ENCODE peak calls at places on chromosomes 12 and 14, in four cellular contexts. U, A, O and L are unnamed samples.

GRCh38 chr12:122917508-122918227 is 21.7 kb upstream of the VPS37B start:
- DNase-seq in U (no peak), A (no peak), O (no peak), L (no peak)

GRCh38 chr12:31008241-31008711 is 65.4 kb upstream of the DDX11 start:
- DNase-seq in U (no peak), A (no peak), O (no peak), L (peak)

GRCh38 chr12:94207467-94208432 is 59.4 kb downstream of the PLXNC1 start:
- DNase-seq in U (peak), A (no peak), O (no peak), L (no peak)

GRCh38 chr14:104436047-104436531 is 143.5 kb upstream of the C14orf180 start:
- DNase-seq in U (no peak), A (peak), O (peak), L (peak)

GRCh38 chr14:22554706-22555572 is 34.1 kb downstream of the DAD1 start:
- DNase-seq in U (no peak), A (no peak), O (no peak), L (no peak)

GRCh38 chr12:130879212-130879686 is 7.4 kb downstream of the RAN start:
- DNase-seq in U (peak), A (peak), O (no peak), L (no peak)

GRCh38 chr12:67425394-67425793 is 156.2 kb downstream of the CAND1 start:
- DNase-seq in U (no peak), A (no peak), O (no peak), L (no peak)

GRCh38 chr12:6942331-6942665 is 1.3 kb upstream of the RNU7-1 start:
- DNase-seq in U (no peak), A (peak), O (no peak), L (no peak)

GRCh38 chr14:54353694-54354093 is 43.1 kb upstream of the CDKN3 start:
- DNase-seq in U (no peak), A (no peak), O (no peak), L (no peak)
- TF ChIP-seq USF1 in U (no peak), A (no peak), O (no peak), L (no peak)

DNA sequence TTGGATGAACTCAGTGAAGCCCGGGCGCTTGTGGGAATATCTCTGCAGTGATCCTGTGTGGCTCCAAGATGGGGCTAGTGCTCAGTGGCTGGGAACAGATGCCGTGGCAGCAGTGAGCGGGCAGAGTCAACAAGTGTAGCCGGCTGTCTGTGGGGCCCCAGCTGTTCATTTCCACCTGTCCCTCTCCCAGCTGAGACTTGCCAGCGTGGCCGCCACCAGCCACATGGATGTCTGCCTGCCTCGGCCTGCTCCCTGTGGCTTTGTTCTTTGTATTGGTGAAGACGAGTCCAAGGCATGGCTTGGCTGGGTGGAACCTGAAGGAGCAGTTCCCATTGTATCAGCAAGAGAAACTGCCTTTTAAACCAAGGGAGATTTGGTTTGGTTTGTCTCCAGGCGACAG is 77.3 kb downstream of the NOS1 start:
- DNase-seq in U (no peak), A (no peak), O (no peak), L (no peak)
- TF ChIP-seq USF1 in U (no peak), A (no peak), O (no peak), L (no peak)

GRCh38 chr14:37230551-37231194 is 32.9 kb downstream of the MIPOL1 start:
- DNase-seq in U (no peak), A (peak), O (peak), L (no peak)
- TF ChIP-seq USF1 in U (no peak), A (no peak), O (no peak), L (no peak)

GRCh38 chr14:68926236-68926635 is 52.9 kb downstream of the ACTN1 start:
- DNase-seq in U (no peak), A (no peak), O (no peak), L (no peak)
- TF ChIP-seq USF1 in U (no peak), A (no peak), O (no peak), L (no peak)

GRCh38 chr12:47378222-47378582 is 298.4 kb upstream of the AMIGO2 start:
- DNase-seq in U (no peak), A (no peak), O (no peak), L (no peak)
- TF ChIP-seq USF1 in U (no peak), A (no peak), O (no peak), L (no peak)

DNA sequence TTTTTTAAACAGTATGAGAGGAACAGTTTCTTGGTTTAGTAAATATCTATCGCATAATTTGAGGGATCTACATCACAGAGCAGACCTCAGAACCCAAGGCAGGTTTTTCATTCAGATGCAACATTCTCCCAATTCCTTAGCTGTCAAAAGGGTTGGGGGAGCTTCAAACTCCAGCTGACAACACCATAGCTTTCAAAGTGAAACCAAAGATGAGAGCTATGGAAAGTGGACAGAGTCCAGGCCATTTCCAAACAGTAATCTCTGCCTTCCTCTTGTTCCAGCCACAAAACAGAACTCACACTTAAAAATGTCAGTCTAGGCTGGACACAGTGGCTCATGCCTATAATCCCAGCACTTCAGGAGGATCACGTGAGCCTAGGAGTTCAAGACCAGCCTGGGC is 87.8 kb downstream of the SPRING1 start:
- DNase-seq in U (no peak), A (no peak), O (no peak), L (no peak)
- TF ChIP-seq USF1 in U (no peak), A (no peak), O (no peak), L (no peak)

GRCh38 chr12:114626-115211 is 48.2 kb downstream of the IQSEC3 start:
- DNase-seq in U (no peak), A (no peak), O (no peak), L (no peak)
- TF ChIP-seq USF1 in U (no peak), A (no peak), O (no peak), L (no peak)

GRCh38 chr12:48817957-48818830 is at the start of gene CACNB3:
- DNase-seq in U (no peak), A (peak), O (peak), L (peak)
- TF ChIP-seq USF1 in U (no peak), A (no peak), O (no peak), L (peak)

GRCh38 chr12:111330800-111331752 is 37.8 kb downstream of the PHETA1 start:
- DNase-seq in U (no peak), A (no peak), O (peak), L (no peak)
- TF ChIP-seq USF1 in U (no peak), A (no peak), O (no peak), L (no peak)

GRCh38 chr12:53467880-53468279 is 16.0 kb downstream of the PCBP2 start:
- DNase-seq in U (no peak), A (no peak), O (no peak), L (no peak)
- TF ChIP-seq USF1 in U (no peak), A (no peak), O (no peak), L (no peak)